ENCODE peak calls at places on chromosome 22, in six cellular contexts. W is HFF-Myc; E is smooth muscle cell of the brain vasculature; M is activated naive CD8-positive, alpha-beta T cell treated with anti-CD3 and anti-CD28 coated beads, Interleukin-2, amount 50 U/mL, for 24 hours; T is stimulated activated CD8-positive, alpha-beta memory T cell treated with anti-CD3 and anti-CD28 coated beads, Interleukin-4, amount 100 ng/mL, for 1 hour; Y is upper lobe of right lung. H is an unnamed sample.

GRCh38 chr22:45208993-45209838 is 31.5 kb downstream of the KIAA0930 start:
- DNase-seq in W (peak; percentile 77), E (peak; percentile 36), M (peak; percentile 52), T (no peak), Y (no peak), H (no peak)

GRCh38 chr22:44380716-44381500 is 68.2 kb upstream of the SHISAL1 start:
- DNase-seq in W (no peak), E (no peak), M (no peak), T (no peak), Y (peak; percentile 29), H (no peak)

GRCh38 chr22:47370448-47371262 is 608.2 kb downstream of the TBC1D22A start:
- DNase-seq in W (no peak), E (no peak), M (no peak), T (no peak), Y (no peak), H (no peak)

GRCh38 chr22:31977141-31977781 is 32.9 kb downstream of the YWHAH start:
- DNase-seq in W (peak; percentile 50), E (no peak), M (peak; percentile 87), T (peak; percentile 53), Y (peak; percentile 85), H (peak; percentile 34)

GRCh38 chr22:21020802-21021429 is 6.0 kb downstream of the P2RX6 start:
- DNase-seq in W (no peak), E (no peak), M (peak; percentile 35), T (no peak), Y (no peak), H (no peak)

GRCh38 chr22:21632237-21632895 is at the start of gene CCDC116:
- DNase-seq in W (no peak), E (no peak), M (peak; percentile 61), T (no peak), Y (peak; percentile 76), H (no peak)

GRCh38 chr22:45127866-45128265 is 35.9 kb upstream of the NUP50 start:
- DNase-seq in W (no peak), E (no peak), M (no peak), T (no peak), Y (no peak), H (no peak)

GRCh38 chr22:38412435-38413084 is 42.4 kb downstream of the KCNJ4 start:
- DNase-seq in W (no peak), E (no peak), M (peak; percentile 65), T (no peak), Y (peak; percentile 68), H (no peak)

GRCh38 chr22:24244144-24244787 is 616 bp downstream of the GGT5 start:
- DNase-seq in W (no peak), E (no peak), M (no peak), T (no peak), Y (peak; percentile 74), H (no peak)

GRCh38 chr22:27213291-27213690 is 555.9 kb downstream of the MIAT start:
- DNase-seq in W (no peak), E (no peak), M (no peak), T (no peak), Y (no peak), H (no peak)

GRCh38 chr22:50641696-50642607 is 14.0 kb upstream of the ARSA start:
- DNase-seq in W (no peak), E (peak; percentile 69), M (no peak), T (no peak), Y (peak; percentile 71), H (no peak)

GRCh38 chr22:46491936-46492335 is 45.5 kb downstream of the CELSR1 start:
- DNase-seq in W (no peak), E (no peak), M (no peak), T (no peak), Y (no peak), H (no peak)

GRCh38 chr22:48739348-48740085 is 1088.2 kb downstream of the BRD1 start:
- DNase-seq in W (no peak), E (no peak), M (no peak), T (no peak), Y (no peak), H (no peak)

GRCh38 chr22:36586250-36586649 is 57.3 kb upstream of the EIF3D start:
- DNase-seq in W (no peak), E (no peak), M (no peak), T (no peak), Y (no peak), H (no peak)

GRCh38 chr22:40479887-40480538 is 109.6 kb downstream of the SGSM3 start:
- DNase-seq in W (no peak), E (no peak), M (no peak), T (no peak), Y (no peak), H (no peak)

GRCh38 chr22:30826670-30827355 is 132.1 kb downstream of the OSBP2 start:
- DNase-seq in W (no peak), E (no peak), M (peak; percentile 13), T (no peak), Y (peak; percentile 40), H (no peak)

GRCh38 chr22:28670691-28671261 is 8.9 kb downstream of the TTC28 start:
- DNase-seq in W (no peak), E (no peak), M (no peak), T (no peak), Y (no peak), H (no peak)

GRCh38 chr22:17980013-17980510 is 44.3 kb downstream of the MICAL3 start:
- DNase-seq in W (no peak), E (no peak), M (no peak), T (no peak), Y (no peak), H (no peak)

GRCh38 chr22:46535876-46536558 is 1.4 kb downstream of the CELSR1 start:
- DNase-seq in W (no peak), E (no peak), M (no peak), T (no peak), Y (no peak), H (no peak)

GRCh38 chr22:20429254-20430100 is 8.1 kb downstream of the SCARF2 start:
- DNase-seq in W (no peak), E (no peak), M (peak; percentile 77), T (peak; percentile 59), Y (peak; percentile 86), H (no peak)

GRCh38 chr22:40276877-40277823 is 69.2 kb upstream of the ADSL start:
- DNase-seq in W (no peak), E (no peak), M (no peak), T (no peak), Y (no peak), H (no peak)

GRCh38 chr22:28923826-28924732 is 40.7 kb downstream of the ZNRF3 start:
- DNase-seq in W (no peak), E (no peak), M (no peak), T (no peak), Y (peak; percentile 86), H (no peak)

GRCh38 chr22:36257948-36258674 is 5.2 kb downstream of the APOL1 start:
- DNase-seq in W (no peak), E (no peak), M (no peak), T (no peak), Y (no peak), H (no peak)

GRCh38 chr22:43566021-43566420 is 154.2 kb downstream of the MPPED1 start:
- DNase-seq in W (no peak), E (no peak), M (no peak), T (no peak), Y (no peak), H (no peak)

GRCh38 chr22:44172370-44173108 is 8.2 kb upstream of the PARVG start:
- DNase-seq in W (no peak), E (no peak), M (no peak), T (no peak), Y (peak; percentile 90), H (no peak)

GRCh38 chr22:45972091-45972867 is 4.7 kb downstream of the WNT7B start:
- DNase-seq in W (no peak), E (no peak), M (no peak), T (no peak), Y (no peak), H (no peak)

GRCh38 chr22:36225333-36225922 is 13.9 kb downstream of the APOL2 start:
- DNase-seq in W (no peak), E (no peak), M (no peak), T (no peak), Y (no peak), H (no peak)

GRCh38 chr22:41240377-41241132 is at the start of gene CHADL:
- DNase-seq in W (no peak), E (no peak), M (no peak), T (no peak), Y (no peak), H (no peak)

GRCh38 chr22:45952151-45952550 is 24.8 kb downstream of the WNT7B start:
- DNase-seq in W (no peak), E (no peak), M (no peak), T (no peak), Y (no peak), H (no peak)

GRCh38 chr22:38135133-38135706 is 24.7 kb upstream of the BAIAP2L2 start:
- DNase-seq in W (peak; percentile 62), E (no peak), M (no peak), T (no peak), Y (peak; percentile 46), H (peak; percentile 42)

GRCh38 chr22:35892192-35892591 is 136.4 kb downstream of the RBFOX2 start:
- DNase-seq in W (no peak), E (no peak), M (no peak), T (no peak), Y (no peak), H (no peak)

GRCh38 chr22:29872145-29872893 is 10.7 kb upstream of the MTMR3 start:
- DNase-seq in W (no peak), E (no peak), M (no peak), T (no peak), Y (no peak), H (no peak)

GRCh38 chr22:20430101-20430640 is 7.5 kb downstream of the SCARF2 start:
- DNase-seq in W (no peak), E (no peak), M (no peak), T (no peak), Y (peak; percentile 61), H (no peak)

GRCh38 chr22:44024288-44024908 is at the start of gene PARVB:
- DNase-seq in W (no peak), E (no peak), M (peak; percentile 32), T (no peak), Y (peak; percentile 70), H (no peak)

GRCh38 chr22:20965104-20965887 is 1.8 kb upstream of the AIFM3 start:
- DNase-seq in W (no peak), E (no peak), M (no peak), T (no peak), Y (no peak), H (no peak)

GRCh38 chr22:46061431-46062231 is 84.7 kb upstream of the WNT7B start:
- DNase-seq in W (no peak), E (no peak), M (no peak), T (no peak), Y (peak; percentile 62), H (no peak)

GRCh38 chr22:49046546-49047305 is 780.9 kb downstream of the BRD1 start:
- DNase-seq in W (no peak), E (no peak), M (peak; percentile 55), T (no peak), Y (peak; percentile 63), H (no peak)

H was measured in AG09319.